ENCODE peak calls at places on chromosomes 4 and X, in ten cellular contexts. B is endothelial cell of umbilical vein; H is naive thymus-derived CD4-positive, alpha-beta T cell; P is PC-3; K is fibroblast of lung; W is GM06990; G is pancreas; Y is stomach; L is endodermal cell; E is colonic mucosa. J is an unnamed sample.

GRCh38 chr4:88803600-88804096 is 106.0 kb upstream of the NAP1L5 start:
- DNase-seq in Y (no peak), G (no peak), W (peak; percentile 21), P (peak; percentile 93), H (no peak), L (no peak), K (peak; percentile 87), E (peak; percentile 79), B (peak; percentile 34), J (peak; percentile 54)

GRCh38 chr4:53702334-53703266 is 111.3 kb upstream of the LNX1 start:
- DNase-seq in H (no peak), E (peak; percentile 83), Y (peak; percentile 70), K (peak; percentile 86), W (peak; percentile 86), B (peak; percentile 71), P (peak; percentile 86), G (peak; percentile 32), L (peak; percentile 76), J (peak; percentile 93)

GRCh38 chr4:57190651-57191481 is 80.7 kb upstream of the IGFBP7 start:
- DNase-seq in K (peak; percentile 35), G (peak; percentile 4), L (peak; percentile 94), Y (no peak), B (peak; percentile 32), W (no peak), E (peak; percentile 38), P (peak; percentile 57), H (no peak), J (peak; percentile 41)

GRCh38 chr4:84855774-84856173 is 110.7 kb downstream of the WDFY3 start:
- DNase-seq in G (no peak), B (no peak), H (no peak), Y (no peak), L (no peak), W (no peak), P (no peak), E (no peak), K (peak; percentile 29), J (no peak)

GRCh38 chr4:184815046-184815877 is 10.5 kb downstream of the ACSL1 start:
- DNase-seq in H (no peak), P (peak; percentile 72), E (peak; percentile 89), K (peak; percentile 81), W (peak; percentile 86), G (peak; percentile 83), Y (peak; percentile 92), B (peak; percentile 39), L (peak; percentile 77), J (peak; percentile 91)

GRCh38 chr4:43886196-43886595 is 562.4 kb downstream of the KCTD8 start:
- DNase-seq in G (no peak), W (no peak), L (no peak), B (no peak), H (no peak), K (no peak), Y (no peak), E (no peak), P (no peak), J (no peak)

GRCh38 chr4:2047781-2048581 is 11.1 kb upstream of the NAT8L start:
- DNase-seq in K (no peak), P (no peak), E (no peak), B (no peak), W (no peak), H (no peak), Y (peak; percentile 16), L (peak; percentile 26), G (no peak), J (no peak)

GRCh38 chr4:113604955-113605354 is 156.6 kb downstream of the CAMK2D start:
- DNase-seq in B (no peak), G (no peak), H (no peak), L (no peak), E (no peak), K (no peak), W (no peak), P (no peak), Y (no peak), J (no peak)

GRCh38 chrX:13898084-13898483 is 81.2 kb upstream of the GPM6B start:
- DNase-seq in L (peak; percentile 64), Y (no peak), B (no peak), H (no peak), P (peak; percentile 44), G (no peak), W (no peak), K (no peak), E (no peak), J (peak; percentile 70)

GRCh38 chr4:15963001-15963451 is at the start of gene FGFBP2:
- DNase-seq in H (peak; percentile 57), E (peak; percentile 66), Y (peak; percentile 51), K (peak; percentile 54), G (no peak), W (no peak), B (peak; percentile 34), P (peak; percentile 56), L (peak; percentile 91), J (peak; percentile 30)

GRCh38 chrX:111467896-111468295 is 43.5 kb upstream of the SERTM2 start:
- DNase-seq in G (no peak), K (no peak), E (no peak), H (no peak), P (no peak), W (no peak), L (no peak), B (no peak), Y (no peak), J (no peak)

GRCh38 chr4:143617994-143618679 is 82.3 kb downstream of the FREM3 start:
- DNase-seq in L (no peak), G (no peak), P (no peak), K (peak; percentile 79), H (no peak), E (no peak), W (no peak), B (no peak), Y (no peak), J (peak; percentile 2)

GRCh38 chr4:183268556-183268955 is 51.5 kb downstream of the CLDN22 start:
- DNase-seq in W (no peak), K (no peak), Y (no peak), G (no peak), P (no peak), B (no peak), L (no peak), H (no peak), E (no peak), J (no peak)

GRCh38 chrX:68843992-68844391 is 15.2 kb downstream of the EFNB1 start:
- DNase-seq in L (no peak), E (peak; percentile 43), Y (no peak), W (no peak), K (no peak), B (no peak), P (peak; percentile 59), H (no peak), G (no peak), J (no peak)

GRCh38 chr4:10552591-10553280 is 95.5 kb upstream of the ZNF518B start:
- DNase-seq in G (no peak), K (no peak), B (peak; percentile 12), H (no peak), E (no peak), P (no peak), W (no peak), L (no peak), Y (no peak), J (no peak)
- H3K4me3 ChIP-seq in G (no peak overlapping the region), K (no peak overlapping the region), B (no peak overlapping the region), H (no peak overlapping the region), E (no peak overlapping the region), P (no peak overlapping the region), W (no peak overlapping the region), L (no peak overlapping the region), Y (no peak overlapping the region), J (no peak overlapping the region)

GRCh38 chrX:1249101-1249887 is 19.3 kb upstream of the CSF2RA start:
- DNase-seq in L (peak; percentile 88), H (peak; percentile 30), W (peak; percentile 48), G (no peak), Y (peak; percentile 39), B (no peak), P (peak; percentile 29), E (peak; percentile 36), K (peak; percentile 4), J (peak; percentile 54)

GRCh38 chrX:1242901-1243402 is 25.7 kb upstream of the CSF2RA start:
- DNase-seq in G (no peak), K (no peak), L (peak; percentile 82), P (peak; percentile 39), H (peak; percentile 60), W (peak; percentile 62), E (no peak), B (no peak), Y (no peak), J (peak; percentile 76)

GRCh38 chrX:1246816-1247215 is 21.8 kb upstream of the CSF2RA start:
- DNase-seq in W (peak; percentile 80), Y (peak; percentile 64), K (peak; percentile 7), G (no peak), P (peak; percentile 82), L (peak; percentile 97), B (peak; percentile 63), E (peak; percentile 77), H (peak; percentile 86), J (peak; percentile 78)

GRCh38 chrX:1244164-1245076 is 24.2 kb upstream of the CSF2RA start:
- DNase-seq in E (no peak), G (no peak), H (no peak), W (no peak), Y (no peak), K (no peak), L (peak; percentile 93), B (no peak), P (peak; percentile 6), J (peak; percentile 55)

DNA sequence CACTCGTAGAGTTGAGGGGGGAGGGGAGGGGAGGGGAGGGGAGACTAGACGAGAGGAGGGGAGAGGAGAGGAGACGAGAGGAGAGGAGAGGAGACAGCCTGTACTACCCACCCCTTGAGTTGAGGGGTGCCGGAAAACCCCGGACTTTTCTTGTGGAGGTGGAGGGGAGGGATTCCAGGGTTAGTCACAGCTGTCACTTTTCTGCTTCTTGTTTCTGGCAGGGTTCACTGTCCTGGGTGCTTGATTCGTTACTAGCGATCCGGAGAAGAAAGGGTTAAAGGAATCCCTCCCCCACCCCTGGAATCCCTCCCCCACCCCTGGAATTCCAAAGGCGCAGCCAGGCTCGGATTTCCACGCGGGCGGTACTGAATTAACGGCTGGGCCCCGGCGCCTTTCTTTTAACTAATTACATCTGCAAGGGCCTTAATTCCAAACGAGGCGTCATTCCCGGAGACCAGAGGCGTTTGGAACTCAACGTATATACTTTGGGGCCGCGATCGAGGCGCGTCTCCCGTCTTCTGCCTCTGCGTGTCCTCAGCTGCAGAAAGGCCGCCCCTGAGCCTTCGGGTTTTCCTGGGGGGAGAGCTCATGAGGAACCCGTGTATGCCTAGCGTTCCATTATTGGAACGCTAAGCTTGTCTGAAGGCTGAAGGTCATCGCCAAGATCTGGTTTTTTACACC is 20.1 kb upstream of the CSF2RA start:
- DNase-seq in B (no peak), K (no peak), P (no peak), W (no peak), Y (no peak), L (peak; percentile 96), H (peak; percentile 35), E (no peak), G (no peak), J (peak; percentile 52)
- H3K4me3 ChIP-seq in B (no peak overlapping the region), K (no peak overlapping the region), P (no peak overlapping the region), W (no peak overlapping the region), Y (peak overlapping the region; percentile 21), L (peak overlapping the region; percentile 77), H (peak overlapping the region; percentile 66), E (no peak overlapping the region), G (no peak overlapping the region), J (no peak overlapping the region)

GRCh38 chr4:140151700-140152014 is 2.3 kb downstream of the MAML3 start:
- DNase-seq in H (no peak), L (no peak), B (peak; percentile 95), G (peak; percentile 85), P (peak; percentile 81), K (peak; percentile 92), Y (peak; percentile 87), W (no peak), E (peak; percentile 90), J (no peak)
- H3K4me3 ChIP-seq in H (peak overlapping the region; percentile 99), L (peak overlapping the region; percentile 97), B (peak overlapping the region; percentile 64), G (peak overlapping the region; percentile 69), P (peak overlapping the region; percentile 88), K (peak overlapping the region; percentile 99), Y (peak overlapping the region; percentile 72), W (peak overlapping the region; percentile 4), E (peak overlapping the region; percentile 79), J (peak overlapping the region; percentile 50)

GRCh38 chr4:188262464-188262863 is 123.2 kb downstream of the TRIML1 start:
- DNase-seq in W (no peak), B (no peak), Y (no peak), P (no peak), G (no peak), L (no peak), H (no peak), E (no peak), K (no peak), J (no peak)
- H3K4me3 ChIP-seq in W (no peak overlapping the region), B (no peak overlapping the region), Y (no peak overlapping the region), P (no peak overlapping the region), G (no peak overlapping the region), L (no peak overlapping the region), H (no peak overlapping the region), E (no peak overlapping the region), K (no peak overlapping the region), J (no peak overlapping the region)